ENCODE peak calls at places on chromosomes 12 and 14, in seven cellular contexts. X is CD8-positive, alpha-beta T cell; U is HFF-Myc; C is tibial artery; W is GM13977; R is mesothelial cell of epicardium; J is cardiac fibroblast. V is an unnamed sample.

GRCh38 chr12:118064608-118065007 is 3.6 kb upstream of the WSB2 start:
- DNase-seq in U (no peak), J (no peak), X (no peak), W (peak), C (no peak), R (no peak), V (no peak)

GRCh38 chr14:56294125-56294524 is 175.9 kb downstream of the PELI2 start:
- DNase-seq in X (no peak), R (no peak), U (no peak), J (no peak), W (no peak), C (no peak), V (no peak)

GRCh38 chr12:11701398-11701797 is 51.9 kb downstream of the ETV6 start:
- DNase-seq in C (no peak), U (no peak), J (no peak), R (no peak), X (no peak), W (no peak), V (no peak)

GRCh38 chr12:52058631-52059324 is 7.5 kb downstream of the NR4A1 start:
- DNase-seq in C (no peak), X (no peak), R (no peak), U (no peak), J (no peak), W (no peak), V (no peak)

GRCh38 chr14:103125098-103126070 is 2.1 kb downstream of the TNFAIP2 start:
- DNase-seq in J (no peak), R (no peak), C (no peak), W (no peak), U (no peak), X (no peak), V (no peak)

GRCh38 chr12:32151081-32151480 is 44.4 kb downstream of the BICD1 start:
- DNase-seq in C (no peak), J (no peak), X (no peak), W (no peak), U (no peak), R (no peak), V (no peak)

GRCh38 chr12:132285991-132286681 is 43.3 kb downstream of the GALNT9 start:
- DNase-seq in X (no peak), C (peak), J (peak), W (no peak), U (peak), R (peak), V (no peak)

GRCh38 chr12:92538970-92539749 is 163.6 kb upstream of the PLEKHG7 start:
- DNase-seq in W (peak), R (no peak), C (no peak), J (peak), X (no peak), U (peak), V (no peak)

GRCh38 chr12:24719293-24719721 is 229.6 kb downstream of the BCAT1 start:
- DNase-seq in R (no peak), J (peak), W (peak), X (no peak), C (no peak), U (peak), V (peak)

GRCh38 chr14:89430271-89430620 is 13.2 kb upstream of the FOXN3 start:
- DNase-seq in X (no peak), J (no peak), W (no peak), R (no peak), C (no peak), U (no peak), V (no peak)

GRCh38 chr14:97946291-97946690 is 1149.1 kb downstream of the VRK1 start:
- DNase-seq in X (no peak), J (no peak), R (no peak), W (no peak), U (no peak), C (no peak), V (no peak)

GRCh38 chr12:2682301-2683282 is 112.2 kb upstream of the FKBP4 start:
- DNase-seq in U (no peak), W (no peak), C (no peak), J (peak), X (no peak), R (peak), V (peak)

GRCh38 chr12:110245278-110245868 is 35.7 kb upstream of the ATP2A2 start:
- DNase-seq in X (peak), J (peak), U (no peak), R (no peak), W (peak), C (no peak), V (peak)

GRCh38 chr12:127526925-127527324 is 740.0 kb upstream of the TMEM132C start:
- DNase-seq in J (no peak), U (no peak), R (no peak), X (no peak), W (no peak), C (no peak), V (no peak)

GRCh38 chr12:124647316-124647715 is 79.9 kb upstream of the NCOR2 start:
- DNase-seq in U (no peak), W (no peak), R (no peak), X (no peak), C (no peak), J (no peak), V (no peak)

GRCh38 chr12:23699031-23699430 is 250.4 kb downstream of the SOX5 start:
- DNase-seq in R (no peak), J (no peak), X (no peak), W (no peak), C (no peak), U (no peak), V (no peak)

GRCh38 chr12:6602526-6602925 is 4.7 kb downstream of the CHD4 start:
- DNase-seq in W (no peak), X (no peak), U (no peak), J (no peak), C (no peak), R (no peak), V (no peak)

GRCh38 chr14:22820731-22821130 is 5.5 kb upstream of the SLC7A7 start:
- DNase-seq in W (no peak), U (no peak), C (no peak), R (no peak), J (peak), X (no peak), V (no peak)

GRCh38 chr14:22821193-22822016 is 6.2 kb upstream of the SLC7A7 start:
- DNase-seq in U (no peak), J (no peak), R (no peak), W (no peak), X (no peak), C (no peak), V (no peak)

GRCh38 chr14:22824711-22825359 is 4.9 kb upstream of the MRPL52 start:
- DNase-seq in C (no peak), U (peak), J (peak), X (no peak), R (no peak), W (peak), V (no peak)

GRCh38 chr14:22822619-22823551 is 6.8 kb upstream of the MRPL52 start:
- DNase-seq in R (peak), C (peak), J (peak), X (peak), W (peak), U (no peak), V (peak)

DNA sequence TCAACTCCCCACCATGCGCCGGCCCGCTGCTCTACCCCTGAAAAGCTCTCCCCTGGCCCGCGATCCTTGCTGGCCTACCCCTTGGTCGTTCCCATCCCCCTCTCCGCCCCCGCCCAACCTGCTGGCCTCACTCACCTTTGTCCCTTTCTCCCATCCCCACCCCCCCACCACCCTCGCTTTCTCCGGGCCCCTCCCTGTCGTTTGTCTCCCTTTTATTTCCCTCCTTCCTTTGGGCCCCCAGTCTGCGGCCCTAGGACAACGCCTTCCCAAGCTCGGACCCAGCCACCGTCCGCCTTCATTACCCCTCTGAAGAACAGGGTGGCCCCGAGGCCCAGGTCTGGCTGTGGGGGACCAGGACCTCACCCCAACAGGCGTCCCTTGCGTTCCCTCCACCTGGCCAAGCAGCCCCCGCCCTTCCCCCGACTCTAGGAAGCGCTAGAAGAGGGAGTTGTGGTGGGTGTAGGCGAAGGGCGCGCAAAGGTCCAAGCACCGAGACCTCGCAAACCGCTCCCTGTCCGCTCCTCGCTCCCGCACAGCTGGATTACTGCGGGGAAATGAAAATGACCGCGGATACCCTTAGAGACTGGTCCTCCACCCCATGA is 6.9 kb upstream of the SLC7A7 start:
- DNase-seq in C (no peak), W (no peak), J (no peak), R (no peak), X (no peak), U (no peak), V (no peak)
- TF ChIP-seq CTCF in C (no peak), W (no peak), J (no peak), R (no peak), X (no peak), U (no peak), V (no peak)

GRCh38 chr14:68687746-68688145 is 105.1 kb downstream of the ZFP36L1 start:
- DNase-seq in C (peak), R (no peak), X (no peak), W (no peak), J (peak), U (no peak), V (no peak)

GRCh38 chr14:68686724-68687123 is 106.1 kb downstream of the ZFP36L1 start:
- DNase-seq in W (no peak), X (no peak), R (no peak), U (no peak), J (no peak), C (no peak), V (no peak)

GRCh38 chr14:68689426-68689825 is 103.4 kb downstream of the ZFP36L1 start:
- DNase-seq in U (no peak), W (no peak), J (no peak), R (no peak), X (no peak), C (peak), V (no peak)

GRCh38 chr14:68690106-68690960 is 102.5 kb downstream of the ZFP36L1 start:
- DNase-seq in C (peak), X (no peak), J (no peak), W (no peak), U (no peak), R (no peak), V (no peak)

DNA sequence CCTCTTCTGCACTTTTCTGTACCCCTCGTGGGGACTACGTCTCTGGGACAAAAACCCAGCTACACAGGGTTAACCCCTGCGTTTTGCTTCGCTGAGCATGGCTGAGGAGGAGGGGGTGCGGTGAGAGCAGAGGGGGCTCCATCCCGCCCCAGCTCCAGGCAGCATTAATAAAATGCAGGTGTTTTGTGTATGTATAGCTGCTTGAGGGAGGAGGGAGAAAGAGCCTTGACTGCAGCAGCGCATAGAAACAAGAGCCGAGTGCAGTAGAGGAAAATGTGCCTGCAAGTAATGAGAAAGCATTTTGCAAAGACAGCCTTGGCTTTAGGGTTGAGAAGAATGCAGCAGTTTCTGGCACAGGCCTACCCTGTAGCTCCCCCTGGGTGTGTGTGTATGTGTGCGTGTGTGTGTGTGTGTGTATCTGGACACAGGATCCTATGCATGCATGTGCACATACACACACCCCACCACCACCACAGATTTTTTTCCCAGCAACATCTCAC is 103.9 kb downstream of the ZFP36L1 start:
- DNase-seq in W (no peak), U (peak), C (no peak), R (no peak), J (peak), X (no peak), V (no peak)
- TF ChIP-seq CTCF in W (no peak), U (peak), C (no peak), R (no peak), J (no peak), X (no peak), V (no peak)

DNA sequence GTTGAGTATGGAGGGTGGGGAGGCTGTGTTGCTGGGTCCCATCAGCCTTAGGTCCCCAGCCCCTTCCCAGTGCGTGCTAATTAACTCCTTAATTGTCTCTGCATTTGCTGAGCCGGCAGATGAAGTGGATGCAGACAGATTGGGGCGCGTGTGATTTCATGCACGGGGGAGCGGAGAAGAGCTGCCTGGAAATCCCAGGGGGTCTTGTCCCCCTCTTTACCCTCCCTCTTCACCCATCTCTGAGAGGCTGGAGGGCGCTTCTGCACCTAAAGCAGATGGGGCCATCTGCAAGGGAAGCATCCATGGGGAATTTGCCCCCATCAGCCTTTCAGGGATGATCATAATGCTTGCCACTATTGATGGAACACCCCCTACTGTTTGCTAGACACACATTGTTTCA is 4.4 kb upstream of the ASIC1 start:
- DNase-seq in W (no peak), X (no peak), R (no peak), J (no peak), C (no peak), U (no peak), V (no peak)
- TF ChIP-seq CTCF in W (no peak), X (no peak), R (no peak), J (no peak), C (no peak), U (no peak), V (no peak)

GRCh38 chr14:81927069-81927468 is 393.4 kb upstream of the SEL1L start:
- DNase-seq in J (no peak), U (no peak), X (no peak), R (no peak), W (no peak), C (no peak), V (no peak)
- TF ChIP-seq CTCF in J (no peak), U (no peak), X (no peak), R (no peak), W (peak), C (no peak), V (no peak)

V was measured in natural killer cell.